ENCODE peak calls at places on chromosomes 4 and X, in eight cellular contexts. One of them, this sample, is unnamed.

GRCh38 chrX:132737743-132738142 is 220.7 kb downstream of the HS6ST2 start:
- DNase-seq in endothelial cell: no peak
- DNase-seq in GM12865: no peak
- DNase-seq in GM20000: no peak
- DNase-seq in astrocyte of the cerebellum: no peak
- DNase-seq in MCF 10A: peak; percentile 91
- DNase-seq in fibroblast of lung: no peak
- DNase-seq in type B pancreatic cell: no peak
- DNase-seq in this sample: no peak

GRCh38 chr4:3107271-3108185 is 33.0 kb downstream of the HTT start:
- DNase-seq in type B pancreatic cell: no peak
- DNase-seq in GM12865: no peak
- DNase-seq in MCF 10A: no peak
- DNase-seq in GM20000: no peak
- DNase-seq in astrocyte of the cerebellum: no peak
- DNase-seq in fibroblast of lung: no peak
- DNase-seq in endothelial cell: no peak
- DNase-seq in this sample: no peak

GRCh38 chr4:123300222-123300621 is 96.4 kb upstream of the SPRY1 start:
- DNase-seq in astrocyte of the cerebellum: no peak
- DNase-seq in endothelial cell: no peak
- DNase-seq in type B pancreatic cell: no peak
- DNase-seq in MCF 10A: no peak
- DNase-seq in fibroblast of lung: no peak
- DNase-seq in GM20000: no peak
- DNase-seq in GM12865: no peak
- DNase-seq in this sample: no peak

GRCh38 chrX:68992998-68993397 is 164.2 kb downstream of the EFNB1 start:
- DNase-seq in endothelial cell: no peak
- DNase-seq in MCF 10A: no peak
- DNase-seq in GM20000: no peak
- DNase-seq in astrocyte of the cerebellum: no peak
- DNase-seq in fibroblast of lung: no peak
- DNase-seq in type B pancreatic cell: peak; percentile 44
- DNase-seq in GM12865: no peak
- DNase-seq in this sample: no peak

GRCh38 chrX:114626323-114626722 is 42.4 kb downstream of the HTR2C start:
- DNase-seq in MCF 10A: peak; percentile 41
- DNase-seq in astrocyte of the cerebellum: peak; percentile 5
- DNase-seq in GM20000: peak; percentile 1
- DNase-seq in endothelial cell: no peak
- DNase-seq in fibroblast of lung: peak; percentile 4
- DNase-seq in GM12865: peak; percentile 9
- DNase-seq in type B pancreatic cell: no peak
- DNase-seq in this sample: no peak

GRCh38 chrX:39115166-39115565 is 313.9 kb downstream of the MID1IP1 start:
- DNase-seq in astrocyte of the cerebellum: no peak
- DNase-seq in GM12865: no peak
- DNase-seq in MCF 10A: no peak
- DNase-seq in endothelial cell: no peak
- DNase-seq in GM20000: no peak
- DNase-seq in type B pancreatic cell: no peak
- DNase-seq in fibroblast of lung: no peak
- DNase-seq in this sample: no peak

GRCh38 chrX:38578152-38578551 is 16.8 kb downstream of the TSPAN7 start:
- DNase-seq in astrocyte of the cerebellum: no peak
- DNase-seq in GM20000: no peak
- DNase-seq in endothelial cell: no peak
- DNase-seq in GM12865: no peak
- DNase-seq in fibroblast of lung: no peak
- DNase-seq in MCF 10A: no peak
- DNase-seq in type B pancreatic cell: no peak
- DNase-seq in this sample: no peak

GRCh38 chr4:182895791-182896292 is 21.3 kb downstream of the DCTD start:
- DNase-seq in fibroblast of lung: no peak
- DNase-seq in astrocyte of the cerebellum: no peak
- DNase-seq in endothelial cell: no peak
- DNase-seq in MCF 10A: no peak
- DNase-seq in GM20000: no peak
- DNase-seq in GM12865: no peak
- DNase-seq in type B pancreatic cell: no peak
- DNase-seq in this sample: no peak

GRCh38 chr4:168059251-168059650 is 33.1 kb upstream of the ANXA10 start:
- DNase-seq in GM20000: no peak
- DNase-seq in GM12865: no peak
- DNase-seq in MCF 10A: peak; percentile 5
- DNase-seq in endothelial cell: no peak
- DNase-seq in type B pancreatic cell: no peak
- DNase-seq in astrocyte of the cerebellum: peak; percentile 68
- DNase-seq in fibroblast of lung: peak; percentile 76
- DNase-seq in this sample: no peak

GRCh38 chr4:80142396-80143304 is 54.7 kb upstream of the PRDM8 start:
- DNase-seq in astrocyte of the cerebellum: no peak
- DNase-seq in MCF 10A: peak; percentile 39
- DNase-seq in endothelial cell: no peak
- DNase-seq in GM20000: no peak
- DNase-seq in fibroblast of lung: no peak
- DNase-seq in type B pancreatic cell: no peak
- DNase-seq in GM12865: no peak
- DNase-seq in this sample: no peak

GRCh38 chr4:25743971-25744370 is 88.3 kb downstream of the SLC34A2 start:
- DNase-seq in MCF 10A: peak; percentile 13
- DNase-seq in type B pancreatic cell: no peak
- DNase-seq in fibroblast of lung: no peak
- DNase-seq in GM20000: no peak
- DNase-seq in astrocyte of the cerebellum: no peak
- DNase-seq in endothelial cell: no peak
- DNase-seq in GM12865: no peak
- DNase-seq in this sample: no peak

DNA sequence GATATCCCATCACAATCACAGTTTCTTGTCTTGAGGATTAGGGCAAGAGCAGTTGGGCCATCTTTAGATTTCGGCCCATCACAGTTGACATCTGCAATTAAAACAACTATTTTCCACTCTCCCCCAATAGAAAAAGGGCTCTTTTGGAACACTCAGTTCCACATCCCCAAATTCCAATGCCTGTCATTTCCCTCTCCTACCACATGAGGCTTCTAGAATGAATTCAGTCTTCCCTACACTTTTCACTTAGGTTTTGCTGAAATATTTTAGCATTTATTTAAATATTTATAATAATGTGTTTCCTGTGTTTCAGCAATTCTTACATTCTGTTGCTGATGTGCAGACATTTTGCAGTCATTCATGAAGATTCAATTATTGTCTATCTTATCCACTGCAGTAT is 118.4 kb downstream of the COX18 start:
- DNase-seq in MCF 10A: no peak
- DNase-seq in GM12865: no peak
- DNase-seq in type B pancreatic cell: no peak
- DNase-seq in fibroblast of lung: peak; percentile 8
- DNase-seq in GM20000: no peak
- DNase-seq in astrocyte of the cerebellum: no peak
- DNase-seq in endothelial cell: no peak
- DNase-seq in this sample: no peak
- TF ChIP-seq CTCF in MCF 10A: no peak
- TF ChIP-seq CTCF in GM12865: no peak
- TF ChIP-seq CTCF in type B pancreatic cell: peak; percentile 51
- TF ChIP-seq CTCF in fibroblast of lung: peak; percentile 28
- TF ChIP-seq CTCF in GM20000: no peak
- TF ChIP-seq CTCF in astrocyte of the cerebellum: peak; percentile 49
- TF ChIP-seq CTCF in endothelial cell: peak; percentile 36
- TF ChIP-seq CTCF in this sample: no peak

GRCh38 chr4:140333523-140333922 is 39.9 kb upstream of the SCOC start:
- DNase-seq in MCF 10A: no peak
- DNase-seq in endothelial cell: no peak
- DNase-seq in GM20000: no peak
- DNase-seq in GM12865: no peak
- DNase-seq in fibroblast of lung: no peak
- DNase-seq in type B pancreatic cell: no peak
- DNase-seq in astrocyte of the cerebellum: no peak
- DNase-seq in this sample: no peak

GRCh38 chr4:140332734-140333133 is 40.7 kb upstream of the SCOC start:
- DNase-seq in endothelial cell: no peak
- DNase-seq in GM20000: no peak
- DNase-seq in GM12865: no peak
- DNase-seq in astrocyte of the cerebellum: no peak
- DNase-seq in MCF 10A: no peak
- DNase-seq in type B pancreatic cell: no peak
- DNase-seq in fibroblast of lung: no peak
- DNase-seq in this sample: no peak

GRCh38 chr4:140326395-140326993 is 47.0 kb upstream of the SCOC start:
- DNase-seq in GM20000: no peak
- DNase-seq in endothelial cell: peak; percentile 34
- DNase-seq in fibroblast of lung: peak; percentile 48
- DNase-seq in type B pancreatic cell: no peak
- DNase-seq in GM12865: no peak
- DNase-seq in MCF 10A: peak; percentile 61
- DNase-seq in astrocyte of the cerebellum: peak; percentile 37
- DNase-seq in this sample: peak; percentile 29

GRCh38 chr4:140331245-140331644 is 42.2 kb upstream of the SCOC start:
- DNase-seq in MCF 10A: no peak
- DNase-seq in GM12865: no peak
- DNase-seq in type B pancreatic cell: no peak
- DNase-seq in astrocyte of the cerebellum: no peak
- DNase-seq in GM20000: no peak
- DNase-seq in fibroblast of lung: no peak
- DNase-seq in endothelial cell: no peak
- DNase-seq in this sample: no peak

DNA sequence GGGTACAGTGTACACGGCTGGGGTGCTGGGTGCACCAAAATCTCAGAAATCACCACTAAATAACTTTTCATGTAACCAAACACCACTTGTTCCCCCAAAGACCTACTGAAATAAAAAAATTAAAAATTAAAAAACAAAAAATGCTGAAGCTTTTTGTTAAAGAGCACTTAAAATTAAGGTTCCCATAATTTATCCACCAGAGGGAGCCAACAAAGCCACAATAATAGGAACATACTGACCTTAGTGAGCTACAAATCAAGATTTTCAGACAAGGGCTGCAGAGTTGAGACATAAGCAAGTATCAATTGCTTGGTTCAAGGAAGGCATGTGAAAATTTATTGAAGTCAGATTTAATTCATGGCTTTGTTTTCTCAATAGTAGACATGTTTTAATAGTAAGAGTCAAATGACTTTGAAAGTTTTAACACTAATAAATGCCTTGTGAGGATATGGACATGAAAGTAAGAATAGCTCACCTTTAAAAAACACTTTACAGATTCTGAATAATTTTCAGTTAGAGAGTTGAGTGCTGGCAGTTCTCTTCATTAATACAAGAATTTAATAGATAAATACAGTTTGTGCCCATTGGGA is 43.0 kb upstream of the SCOC start:
- DNase-seq in fibroblast of lung: peak; percentile 42
- DNase-seq in endothelial cell: no peak
- DNase-seq in astrocyte of the cerebellum: peak; percentile 37
- DNase-seq in MCF 10A: peak; percentile 51
- DNase-seq in GM20000: no peak
- DNase-seq in GM12865: peak; percentile 19
- DNase-seq in type B pancreatic cell: no peak
- DNase-seq in this sample: no peak
- TF ChIP-seq CTCF in fibroblast of lung: peak; percentile 61
- TF ChIP-seq CTCF in endothelial cell: peak; percentile 66
- TF ChIP-seq CTCF in astrocyte of the cerebellum: peak; percentile 51
- TF ChIP-seq CTCF in MCF 10A: peak; percentile 49
- TF ChIP-seq CTCF in GM20000: no peak
- TF ChIP-seq CTCF in GM12865: no peak
- TF ChIP-seq CTCF in type B pancreatic cell: peak; percentile 72
- TF ChIP-seq CTCF in this sample: peak; percentile 47

GRCh38 chr4:66974665-66975064 is 570.6 kb downstream of the CENPC start:
- DNase-seq in fibroblast of lung: peak; percentile 41
- DNase-seq in type B pancreatic cell: no peak
- DNase-seq in astrocyte of the cerebellum: no peak
- DNase-seq in GM12865: no peak
- DNase-seq in endothelial cell: no peak
- DNase-seq in GM20000: no peak
- DNase-seq in MCF 10A: no peak
- DNase-seq in this sample: no peak

GRCh38 chr4:66972087-66972486 is 573.2 kb downstream of the CENPC start:
- DNase-seq in GM12865: no peak
- DNase-seq in astrocyte of the cerebellum: no peak
- DNase-seq in MCF 10A: no peak
- DNase-seq in type B pancreatic cell: no peak
- DNase-seq in endothelial cell: no peak
- DNase-seq in GM20000: no peak
- DNase-seq in fibroblast of lung: no peak
- DNase-seq in this sample: no peak
- TF ChIP-seq CTCF in GM12865: no peak
- TF ChIP-seq CTCF in astrocyte of the cerebellum: no peak
- TF ChIP-seq CTCF in MCF 10A: peak; percentile 15
- TF ChIP-seq CTCF in type B pancreatic cell: no peak
- TF ChIP-seq CTCF in endothelial cell: no peak
- TF ChIP-seq CTCF in GM20000: no peak
- TF ChIP-seq CTCF in fibroblast of lung: no peak
- TF ChIP-seq CTCF in this sample: peak; percentile 26

GRCh38 chr4:152676052-152676854 is 3.5 kb downstream of the TMEM154 start:
- DNase-seq in GM12865: peak; percentile 29
- DNase-seq in GM20000: no peak
- DNase-seq in endothelial cell: no peak
- DNase-seq in type B pancreatic cell: no peak
- DNase-seq in astrocyte of the cerebellum: no peak
- DNase-seq in fibroblast of lung: no peak
- DNase-seq in MCF 10A: no peak
- DNase-seq in this sample: no peak

GRCh38 chr4:152668338-152668964 is 11.3 kb downstream of the TMEM154 start:
- DNase-seq in endothelial cell: no peak
- DNase-seq in MCF 10A: no peak
- DNase-seq in fibroblast of lung: no peak
- DNase-seq in astrocyte of the cerebellum: no peak
- DNase-seq in GM12865: no peak
- DNase-seq in type B pancreatic cell: no peak
- DNase-seq in GM20000: no peak
- DNase-seq in this sample: no peak

GRCh38 chr4:152674359-152674758 is 5.4 kb downstream of the TMEM154 start:
- DNase-seq in GM12865: no peak
- DNase-seq in type B pancreatic cell: no peak
- DNase-seq in astrocyte of the cerebellum: no peak
- DNase-seq in MCF 10A: no peak
- DNase-seq in fibroblast of lung: no peak
- DNase-seq in GM20000: no peak
- DNase-seq in endothelial cell: no peak
- DNase-seq in this sample: no peak

GRCh38 chr4:152672403-152673092 is 7.2 kb downstream of the TMEM154 start:
- DNase-seq in astrocyte of the cerebellum: no peak
- DNase-seq in GM12865: no peak
- DNase-seq in type B pancreatic cell: no peak
- DNase-seq in GM20000: no peak
- DNase-seq in MCF 10A: no peak
- DNase-seq in fibroblast of lung: no peak
- DNase-seq in endothelial cell: no peak
- DNase-seq in this sample: no peak

DNA sequence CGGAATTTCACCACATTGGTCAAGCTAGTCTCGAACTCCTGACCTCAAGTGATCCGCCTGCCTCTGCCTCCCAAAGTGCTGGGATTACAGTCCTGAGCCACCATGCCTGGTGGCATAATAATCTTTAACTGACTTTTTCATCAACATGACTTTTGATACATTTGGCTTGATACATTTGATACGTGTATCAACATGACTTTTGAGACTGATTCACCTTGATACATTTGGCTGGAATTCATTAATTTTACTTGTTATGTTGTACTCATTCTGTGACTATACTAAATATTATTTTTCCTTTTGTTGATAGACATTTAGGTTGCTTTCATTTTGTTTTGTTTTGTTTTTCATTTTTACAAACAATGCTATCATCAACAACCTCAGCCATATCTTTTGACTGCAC is 6.3 kb downstream of the TMEM154 start:
- DNase-seq in GM12865: no peak
- DNase-seq in fibroblast of lung: no peak
- DNase-seq in MCF 10A: peak; percentile 38
- DNase-seq in type B pancreatic cell: no peak
- DNase-seq in endothelial cell: no peak
- DNase-seq in astrocyte of the cerebellum: no peak
- DNase-seq in GM20000: no peak
- DNase-seq in this sample: no peak
- TF ChIP-seq CTCF in GM12865: no peak
- TF ChIP-seq CTCF in fibroblast of lung: no peak
- TF ChIP-seq CTCF in MCF 10A: no peak
- TF ChIP-seq CTCF in type B pancreatic cell: no peak
- TF ChIP-seq CTCF in endothelial cell: no peak
- TF ChIP-seq CTCF in astrocyte of the cerebellum: no peak
- TF ChIP-seq CTCF in GM20000: no peak
- TF ChIP-seq CTCF in this sample: no peak